ENCODE peak calls at places on chromosomes 13 and 19, in six cellular contexts. E is heart left ventricle; Q is nephron progenitor cell; D is fibroblast of pulmonary artery; K is CD8-positive, alpha-beta T cell; S is mucosa of descending colon. J is an unnamed sample.

GRCh38 chr13:40440990-40441820 is 225.2 kb downstream of the FOXO1 start:
- DNase-seq in E (peak), Q (no peak), D (peak), K (no peak), S (peak), J (no peak)

GRCh38 chr13:73411067-73411809 is 352.4 kb downstream of the KLF5 start:
- DNase-seq in E (no peak), Q (no peak), D (no peak), K (no peak), S (no peak), J (no peak)

GRCh38 chr19:12792048-12792852 is 964 bp downstream of the JUNB start:
- DNase-seq in E (peak), Q (peak), D (peak), K (peak), S (peak), J (peak)

GRCh38 chr13:86945596-86945995 is 725.6 kb upstream of the SLITRK5 start:
- DNase-seq in E (no peak), Q (no peak), D (no peak), K (no peak), S (no peak), J (no peak)

GRCh38 chr19:45168767-45169351 is 8.1 kb upstream of the NKPD1 start:
- DNase-seq in E (no peak), Q (no peak), D (no peak), K (no peak), S (no peak), J (no peak)

GRCh38 chr13:33787051-33787591 is 30.8 kb upstream of the RFC3 start:
- DNase-seq in E (no peak), Q (no peak), D (no peak), K (no peak), S (no peak), J (peak)

GRCh38 chr13:99501135-99501951 is at the start of gene TM9SF2:
- DNase-seq in E (peak), Q (peak), D (peak), K (peak), S (peak), J (peak)

GRCh38 chr19:1465191-1466016 is 13.6 kb downstream of the C19orf25 start:
- DNase-seq in E (peak), Q (peak), D (no peak), K (peak), S (peak), J (no peak)

GRCh38 chr19:20478936-20479335 is 86.6 kb downstream of the ZNF737 start:
- DNase-seq in E (no peak), Q (no peak), D (no peak), K (no peak), S (no peak), J (no peak)

GRCh38 chr19:54670576-54671347 is 8.0 kb downstream of the LILRB4 start:
- DNase-seq in E (no peak), Q (no peak), D (no peak), K (no peak), S (no peak), J (no peak)

DNA sequence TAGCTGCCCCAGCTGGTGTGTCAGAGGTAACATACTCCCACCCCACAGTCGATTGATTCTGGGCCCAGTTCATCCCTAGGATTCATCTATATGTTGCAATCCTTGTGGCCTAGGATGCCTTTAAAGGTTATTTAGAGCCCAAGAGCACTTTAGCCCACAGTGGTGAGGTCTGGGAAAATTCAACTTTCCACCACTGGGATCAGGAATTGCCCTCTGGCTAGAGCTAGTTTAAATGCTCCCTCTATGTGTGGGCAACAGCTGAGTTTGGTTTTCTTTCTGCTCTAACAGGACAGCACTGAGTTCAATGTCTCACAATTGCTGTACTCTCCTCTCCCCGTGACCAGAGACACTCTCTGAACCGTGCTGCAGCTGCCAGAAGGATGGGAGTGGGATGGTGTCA is 201.2 kb upstream of the SERP2 start:
- DNase-seq in E (no peak), Q (no peak), D (no peak), K (no peak), S (no peak), J (no peak)
- TF ChIP-seq CTCF in E (no peak), Q (no peak), D (no peak), K (no peak), S (no peak), J (no peak)

DNA sequence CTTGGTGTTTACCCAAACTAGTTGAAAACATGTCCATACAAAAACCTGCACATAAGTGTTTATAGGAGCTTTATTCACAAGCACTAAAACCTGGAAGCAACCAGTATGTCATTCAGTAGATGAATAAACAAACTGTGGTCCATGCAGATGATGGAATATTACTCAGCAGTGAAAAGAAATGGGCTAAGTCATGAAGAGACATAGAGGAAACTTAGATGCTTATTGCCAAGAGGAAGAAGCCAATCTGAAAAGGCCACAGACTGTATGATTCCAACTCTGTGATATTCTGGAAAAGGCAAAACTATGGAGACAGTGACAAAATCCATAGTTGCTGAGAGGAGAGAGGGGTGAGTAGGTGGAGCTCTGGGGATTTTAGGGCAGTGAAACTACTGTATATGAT is 38.8 kb upstream of the MCF2L start:
- DNase-seq in E (no peak), Q (no peak), D (no peak), K (no peak), S (no peak), J (no peak)
- TF ChIP-seq CTCF in E (no peak), Q (no peak), D (no peak), K (no peak), S (no peak), J (no peak)

DNA sequence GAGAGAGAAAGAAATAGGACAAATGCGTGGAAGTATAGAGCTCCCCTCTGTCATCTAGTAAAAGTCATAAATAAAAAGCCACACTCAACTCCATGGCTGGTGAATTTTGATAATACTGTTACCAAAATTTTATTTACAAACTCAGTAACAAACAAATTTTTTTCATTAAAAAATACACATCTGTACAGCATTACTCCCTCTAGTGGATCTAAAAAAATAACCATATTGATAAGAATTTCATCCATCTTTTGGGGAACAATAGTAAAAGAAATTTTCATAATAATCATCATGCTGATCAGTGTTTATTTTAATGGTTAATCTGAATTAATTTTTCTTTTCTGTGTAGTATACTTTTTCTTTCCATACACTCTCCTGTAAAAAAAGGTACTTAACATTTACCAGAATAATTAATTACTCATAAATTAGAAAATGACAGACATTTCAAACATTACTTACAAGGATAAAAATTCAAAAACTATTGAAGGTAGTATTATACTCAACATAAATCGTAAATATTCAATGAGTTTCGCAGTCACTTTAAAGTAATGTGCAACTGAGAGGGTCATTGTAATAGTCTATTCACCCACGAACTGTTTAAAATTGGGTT is 173.5 kb upstream of the LSM14A start:
- DNase-seq in E (no peak), Q (no peak), D (peak), K (no peak), S (no peak), J (no peak)
- TF ChIP-seq CTCF in E (peak), Q (peak), D (peak), K (peak), S (no peak), J (no peak)

DNA sequence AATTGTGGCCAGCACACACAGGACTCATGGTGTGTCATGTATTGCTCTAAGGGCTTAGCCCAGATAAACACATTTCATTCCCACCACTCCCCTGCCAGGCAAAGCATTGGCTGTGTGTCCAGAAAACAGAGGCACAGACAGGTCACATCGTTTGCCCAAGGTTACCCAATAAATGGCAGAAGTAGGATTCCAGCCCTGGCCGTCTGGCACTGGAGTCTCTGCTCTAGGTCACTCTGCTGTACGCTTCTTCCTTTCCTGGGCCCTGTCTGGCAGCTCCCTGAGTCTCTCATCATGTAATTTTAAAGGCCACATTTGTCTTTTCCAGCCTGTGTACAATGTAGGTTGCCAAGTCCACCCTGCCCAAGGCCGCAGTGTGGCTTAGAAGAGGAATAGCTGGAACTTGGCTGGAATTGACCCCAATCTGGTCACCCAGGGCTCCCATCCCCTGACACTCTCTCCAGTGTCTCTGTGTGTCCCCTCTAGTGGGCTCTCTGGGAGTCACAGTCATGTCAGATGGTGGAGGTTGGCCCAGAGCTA is 264.5 kb upstream of the TSHZ3 start:
- DNase-seq in E (no peak), Q (no peak), D (no peak), K (no peak), S (no peak), J (no peak)
- TF ChIP-seq CTCF in E (no peak), Q (no peak), D (no peak), K (no peak), S (no peak), J (no peak)

GRCh38 chr13:60260440-60260839 is 96.7 kb upstream of the DIAPH3 start:
- DNase-seq in E (no peak), Q (no peak), D (no peak), K (no peak), S (no peak), J (no peak)
- TF ChIP-seq CTCF in E (no peak), Q (no peak), D (peak), K (no peak), S (no peak), J (no peak)

GRCh38 chr13:82291852-82292251 is 1590.4 kb downstream of the SLITRK1 start:
- DNase-seq in E (no peak), Q (no peak), D (no peak), K (no peak), S (no peak), J (no peak)

GRCh38 chr13:82298110-82298509 is 1584.2 kb downstream of the SLITRK1 start:
- DNase-seq in E (no peak), Q (no peak), D (no peak), K (no peak), S (no peak), J (no peak)

GRCh38 chr13:82292334-82292733 is 1589.9 kb downstream of the SLITRK1 start:
- DNase-seq in E (no peak), Q (no peak), D (no peak), K (no peak), S (no peak), J (no peak)

GRCh38 chr13:82294226-82294625 is 1588.0 kb downstream of the SLITRK1 start:
- DNase-seq in E (no peak), Q (no peak), D (no peak), K (no peak), S (no peak), J (no peak)
- TF ChIP-seq CTCF in E (no peak), Q (no peak), D (no peak), K (no peak), S (no peak), J (no peak)

J was measured in GM06990.